ENCODE peak calls at places on chromosomes 5 and 9, in four cellular contexts. One of them, this sample, is unnamed.

GRCh38 chr5:126099077-126099476 is 324.1 kb upstream of the GRAMD2B start:
- DNase-seq in HepG2: no peak
- DNase-seq in K562: no peak
- DNase-seq in WTC11: no peak
- DNase-seq in this sample: no peak

GRCh38 chr5:105917189-105917588 is 1753.5 kb downstream of the EFNA5 start:
- DNase-seq in WTC11: no peak
- DNase-seq in HepG2: no peak
- DNase-seq in K562: no peak
- DNase-seq in this sample: no peak

GRCh38 chr5:121915765-121916164 is 46.0 kb upstream of the SRFBP1 start:
- DNase-seq in HepG2: no peak
- DNase-seq in K562: no peak
- DNase-seq in WTC11: no peak
- DNase-seq in this sample: no peak

GRCh38 chr5:113678924-113679575 is 165.6 kb downstream of the YTHDC2 start:
- DNase-seq in HepG2: peak
- DNase-seq in WTC11: peak
- DNase-seq in K562: peak
- DNase-seq in this sample: peak

GRCh38 chr9:92947268-92948031 is at the start of gene FGD3:
- DNase-seq in HepG2: no peak
- DNase-seq in K562: no peak
- DNase-seq in WTC11: no peak
- DNase-seq in this sample: peak

GRCh38 chr9:93712896-93713295 is 136.5 kb downstream of the PHF2 start:
- DNase-seq in WTC11: no peak
- DNase-seq in HepG2: no peak
- DNase-seq in K562: no peak
- DNase-seq in this sample: no peak

GRCh38 chr5:125659316-125660071 is 763.7 kb upstream of the GRAMD2B start:
- DNase-seq in HepG2: no peak
- DNase-seq in WTC11: no peak
- DNase-seq in K562: no peak
- DNase-seq in this sample: peak

GRCh38 chr9:35923927-35924763 is 14.9 kb downstream of the SPAAR start:
- DNase-seq in HepG2: no peak
- DNase-seq in K562: peak
- DNase-seq in WTC11: no peak
- DNase-seq in this sample: no peak

GRCh38 chr9:18017136-18017535 is 438.3 kb downstream of the SH3GL2 start:
- DNase-seq in K562: no peak
- DNase-seq in WTC11: no peak
- DNase-seq in HepG2: no peak
- DNase-seq in this sample: no peak

GRCh38 chr5:64207978-64208377 is 42.3 kb downstream of the RNF180 start:
- DNase-seq in WTC11: no peak
- DNase-seq in K562: peak
- DNase-seq in HepG2: peak
- DNase-seq in this sample: no peak

GRCh38 chr5:77945874-77946273 is 169.7 kb upstream of the TBCA start:
- DNase-seq in HepG2: no peak
- DNase-seq in K562: no peak
- DNase-seq in WTC11: no peak
- DNase-seq in this sample: no peak

GRCh38 chr9:111064160-111064733 is 26.0 kb upstream of the LPAR1 start:
- DNase-seq in WTC11: no peak
- DNase-seq in HepG2: no peak
- DNase-seq in K562: no peak
- DNase-seq in this sample: no peak

GRCh38 chr5:142364251-142365145 is 39.7 kb upstream of the SPRY4 start:
- DNase-seq in WTC11: peak
- DNase-seq in HepG2: no peak
- DNase-seq in K562: peak
- DNase-seq in this sample: no peak

GRCh38 chr9:69549310-69550202 is 122.6 kb downstream of the APBA1 start:
- DNase-seq in K562: peak
- DNase-seq in HepG2: peak
- DNase-seq in WTC11: no peak
- DNase-seq in this sample: peak

GRCh38 chr9:88530051-88530450 is 4.9 kb upstream of the NXNL2 start:
- DNase-seq in HepG2: peak
- DNase-seq in K562: no peak
- DNase-seq in WTC11: no peak
- DNase-seq in this sample: no peak

GRCh38 chr5:169786219-169786618 is 149.1 kb downstream of the DOCK2 start:
- DNase-seq in HepG2: no peak
- DNase-seq in K562: no peak
- DNase-seq in WTC11: no peak
- DNase-seq in this sample: no peak

GRCh38 chr9:23394189-23394588 is 431.9 kb downstream of the ELAVL2 start:
- DNase-seq in HepG2: no peak
- DNase-seq in WTC11: no peak
- DNase-seq in K562: no peak
- DNase-seq in this sample: no peak

GRCh38 chr9:105270711-105271110 is 26.3 kb downstream of the SLC44A1 start:
- DNase-seq in WTC11: no peak
- DNase-seq in HepG2: no peak
- DNase-seq in K562: no peak
- DNase-seq in this sample: no peak

GRCh38 chr9:131727184-131727785 is 12.6 kb downstream of the RAPGEF1 start:
- DNase-seq in WTC11: no peak
- DNase-seq in K562: no peak
- DNase-seq in HepG2: no peak
- DNase-seq in this sample: no peak

GRCh38 chr9:114434878-114435311 is 47.1 kb upstream of the AKNA start:
- DNase-seq in HepG2: peak
- DNase-seq in WTC11: peak
- DNase-seq in K562: peak
- DNase-seq in this sample: peak

GRCh38 chr9:117415584-117415937 is 704 bp upstream of the ASTN2 start:
- DNase-seq in WTC11: no peak
- DNase-seq in HepG2: no peak
- DNase-seq in K562: no peak
- DNase-seq in this sample: no peak

GRCh38 chr9:108784128-108784490 is 71.7 kb downstream of the ACTL7B start:
- DNase-seq in K562: no peak
- DNase-seq in WTC11: no peak
- DNase-seq in HepG2: no peak
- DNase-seq in this sample: no peak

GRCh38 chr5:122790354-122791123 is 15.7 kb downstream of the SNX2 start:
- DNase-seq in WTC11: no peak
- DNase-seq in K562: no peak
- DNase-seq in HepG2: no peak
- DNase-seq in this sample: no peak

GRCh38 chr5:9222054-9222738 is 323.7 kb downstream of the SEMA5A start:
- DNase-seq in HepG2: no peak
- DNase-seq in K562: no peak
- DNase-seq in WTC11: peak
- DNase-seq in this sample: no peak

GRCh38 chr5:116970318-116970717 is 395.7 kb upstream of the SEMA6A start:
- DNase-seq in WTC11: no peak
- DNase-seq in K562: no peak
- DNase-seq in HepG2: no peak
- DNase-seq in this sample: peak

GRCh38 chr5:66209350-66209749 is 65.2 kb downstream of the SREK1 start:
- DNase-seq in K562: no peak
- DNase-seq in HepG2: no peak
- DNase-seq in WTC11: peak
- DNase-seq in this sample: no peak

DNA sequence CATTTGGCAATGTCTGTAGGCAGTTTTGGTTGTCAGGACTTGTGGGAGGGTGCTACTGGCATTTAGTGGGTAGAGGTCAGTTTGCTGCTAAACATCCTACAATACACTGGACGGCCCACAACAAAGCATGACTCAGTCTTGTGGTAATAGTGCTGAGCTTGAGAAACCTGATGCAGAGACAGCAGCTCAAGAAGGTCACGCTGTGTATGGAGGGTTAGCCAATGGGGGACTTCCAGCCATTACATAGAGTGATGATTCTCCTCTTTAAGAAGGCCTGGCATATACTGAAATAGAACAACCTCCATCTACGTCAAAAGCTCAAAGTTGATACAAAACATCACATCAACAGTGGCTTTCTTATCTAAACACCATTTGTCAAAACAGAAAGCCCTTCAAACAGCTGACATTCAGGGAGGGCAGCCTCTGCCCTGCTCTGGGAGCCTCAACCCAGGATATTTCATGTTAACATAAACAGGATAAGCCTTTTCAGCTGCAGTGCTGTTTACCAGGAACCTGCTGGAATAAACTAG is 143.0 kb downstream of the GPBP1 start:
- DNase-seq in HepG2: no peak
- DNase-seq in K562: no peak
- DNase-seq in WTC11: no peak
- DNase-seq in this sample: no peak
- TF ChIP-seq ELF4 in HepG2: no peak
- TF ChIP-seq ELF4 in K562: no peak
- TF ChIP-seq ELF4 in WTC11: no peak
- TF ChIP-seq ELF4 in this sample: no peak

GRCh38 chr5:181118369-181118768 is 12.6 kb downstream of the OR2V1 start:
- DNase-seq in WTC11: no peak
- DNase-seq in K562: no peak
- DNase-seq in HepG2: no peak
- DNase-seq in this sample: no peak

GRCh38 chr5:181121675-181122561 is 9.1 kb downstream of the OR2V1 start:
- DNase-seq in K562: peak
- DNase-seq in HepG2: no peak
- DNase-seq in WTC11: no peak
- DNase-seq in this sample: no peak

GRCh38 chr5:181119105-181119504 is 11.9 kb downstream of the OR2V1 start:
- DNase-seq in K562: no peak
- DNase-seq in WTC11: no peak
- DNase-seq in HepG2: no peak
- DNase-seq in this sample: no peak

GRCh38 chr5:181120761-181121160 is 10.2 kb downstream of the OR2V1 start:
- DNase-seq in WTC11: no peak
- DNase-seq in HepG2: no peak
- DNase-seq in K562: no peak
- DNase-seq in this sample: no peak

GRCh38 chr5:181120311-181120710 is 10.7 kb downstream of the OR2V1 start:
- DNase-seq in HepG2: no peak
- DNase-seq in K562: no peak
- DNase-seq in WTC11: no peak
- DNase-seq in this sample: no peak
- TF ChIP-seq ELF4 in HepG2: no peak
- TF ChIP-seq ELF4 in K562: no peak
- TF ChIP-seq ELF4 in WTC11: no peak
- TF ChIP-seq ELF4 in this sample: no peak

GRCh38 chr5:73826761-73827450 is 200.9 kb downstream of the ARHGEF28 start:
- DNase-seq in K562: no peak
- DNase-seq in HepG2: no peak
- DNase-seq in WTC11: no peak
- DNase-seq in this sample: no peak
- TF ChIP-seq ELF4 in K562: no peak
- TF ChIP-seq ELF4 in HepG2: no peak
- TF ChIP-seq ELF4 in WTC11: no peak
- TF ChIP-seq ELF4 in this sample: no peak

GRCh38 chr5:139167952-139168720 is 30.0 kb downstream of the SIL1 start:
- DNase-seq in HepG2: no peak
- DNase-seq in WTC11: no peak
- DNase-seq in K562: no peak
- DNase-seq in this sample: no peak
- TF ChIP-seq ELF4 in HepG2: no peak
- TF ChIP-seq ELF4 in WTC11: no peak
- TF ChIP-seq ELF4 in K562: no peak
- TF ChIP-seq ELF4 in this sample: no peak

GRCh38 chr9:135584934-135585333 is 23.4 kb downstream of the PAEP start:
- DNase-seq in HepG2: no peak
- DNase-seq in K562: no peak
- DNase-seq in WTC11: no peak
- DNase-seq in this sample: no peak
- TF ChIP-seq ELF4 in HepG2: no peak
- TF ChIP-seq ELF4 in K562: no peak
- TF ChIP-seq ELF4 in WTC11: no peak
- TF ChIP-seq ELF4 in this sample: no peak

DNA sequence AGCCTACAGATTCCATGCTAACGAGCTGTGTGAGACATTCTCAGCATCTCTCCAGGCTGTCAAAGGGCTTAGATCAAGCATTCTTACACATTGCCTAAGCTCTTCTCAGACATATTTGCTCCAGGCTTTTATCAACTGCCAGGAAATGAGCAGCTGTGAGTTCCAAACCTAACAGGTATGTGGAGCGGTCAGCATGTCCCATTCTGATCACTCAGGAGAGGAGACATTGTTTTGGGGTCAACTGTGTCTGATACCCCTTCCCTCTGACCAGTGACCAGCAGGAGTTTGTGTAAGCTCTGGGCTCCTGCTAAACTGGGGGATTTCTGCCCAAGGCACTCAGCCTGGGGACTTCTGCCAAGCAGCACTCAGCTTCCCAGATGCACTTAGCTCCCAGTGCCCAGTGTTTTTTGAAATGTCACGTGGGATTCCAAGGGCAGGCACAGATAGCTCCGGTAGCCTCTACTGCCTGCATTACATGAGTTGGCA is 229.1 kb downstream of the SEC61B start:
- DNase-seq in WTC11: no peak
- DNase-seq in K562: no peak
- DNase-seq in HepG2: no peak
- DNase-seq in this sample: no peak
- TF ChIP-seq ELF4 in WTC11: no peak
- TF ChIP-seq ELF4 in K562: no peak
- TF ChIP-seq ELF4 in HepG2: no peak
- TF ChIP-seq ELF4 in this sample: no peak

DNA sequence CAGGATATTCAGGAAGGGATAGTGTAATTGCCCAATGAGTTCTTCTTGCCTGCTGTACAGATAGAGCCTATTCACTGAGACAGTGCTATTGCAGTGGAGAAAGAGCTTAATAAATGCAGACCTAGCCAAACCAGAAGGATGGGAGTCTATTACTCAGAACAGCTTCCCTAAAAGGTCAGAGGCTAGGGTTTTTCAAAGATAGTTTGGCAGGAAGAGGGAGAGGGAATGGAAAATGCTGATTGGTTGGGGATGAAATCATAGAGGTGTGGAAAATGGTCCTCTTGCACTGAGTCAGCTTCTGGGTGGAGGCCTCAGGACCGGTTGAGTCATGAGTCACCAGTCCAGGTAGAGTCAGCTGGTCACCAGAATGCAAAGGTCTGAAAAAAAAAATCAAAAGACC is 154.1 kb downstream of the GPBP1 start:
- DNase-seq in WTC11: no peak
- DNase-seq in K562: no peak
- DNase-seq in HepG2: peak
- DNase-seq in this sample: no peak
- TF ChIP-seq ELF4 in WTC11: no peak
- TF ChIP-seq ELF4 in K562: no peak
- TF ChIP-seq ELF4 in HepG2: no peak
- TF ChIP-seq ELF4 in this sample: no peak

This sample was measured in HEK293T.